ENCODE peak calls at places on chromosomes 1 and 21, in four cellular contexts. K, N, Q and X are unnamed samples.

GRCh38 chr1:89757532-89757931 is 63.3 kb upstream of the LRRC8D start:
- DNase-seq in Q (no peak), K (no peak), N (no peak), X (no peak)

GRCh38 chr1:226671268-226671667 is 67.8 kb downstream of the ITPKB start:
- DNase-seq in N (peak; percentile 52), K (no peak), Q (no peak), X (no peak)

GRCh38 chr1:183575606-183576005 is 14.7 kb downstream of the NCF2 start:
- DNase-seq in K (no peak), N (no peak), Q (no peak), X (no peak)

GRCh38 chr1:68120136-68120791 is 69.8 kb upstream of the DIRAS3 start:
- DNase-seq in N (peak; percentile 89), Q (peak; percentile 79), K (peak; percentile 69), X (peak; percentile 83)

GRCh38 chr1:190474587-190475305 is 2.9 kb downstream of the BRINP3 start:
- DNase-seq in K (no peak), N (no peak), Q (peak; percentile 39), X (peak; percentile 54)

GRCh38 chr1:111620412-111620971 is 903 bp downstream of the RAP1A start:
- DNase-seq in K (no peak), Q (no peak), N (peak; percentile 18), X (peak; percentile 45)

GRCh38 chr1:87024936-87025537 is 110.6 kb downstream of the HS2ST1 start:
- DNase-seq in K (peak; percentile 15), N (peak; percentile 62), Q (peak; percentile 40), X (peak; percentile 69)

GRCh38 chr1:175221548-175222175 is 29.1 kb upstream of the KIAA0040 start:
- DNase-seq in Q (peak; percentile 74), K (no peak), N (peak; percentile 29), X (peak; percentile 85)

GRCh38 chr21:45074818-45075605 is 632 bp downstream of the ADARB1 start:
- DNase-seq in Q (peak; percentile 37), N (peak; percentile 55), K (no peak), X (peak; percentile 69)

DNA sequence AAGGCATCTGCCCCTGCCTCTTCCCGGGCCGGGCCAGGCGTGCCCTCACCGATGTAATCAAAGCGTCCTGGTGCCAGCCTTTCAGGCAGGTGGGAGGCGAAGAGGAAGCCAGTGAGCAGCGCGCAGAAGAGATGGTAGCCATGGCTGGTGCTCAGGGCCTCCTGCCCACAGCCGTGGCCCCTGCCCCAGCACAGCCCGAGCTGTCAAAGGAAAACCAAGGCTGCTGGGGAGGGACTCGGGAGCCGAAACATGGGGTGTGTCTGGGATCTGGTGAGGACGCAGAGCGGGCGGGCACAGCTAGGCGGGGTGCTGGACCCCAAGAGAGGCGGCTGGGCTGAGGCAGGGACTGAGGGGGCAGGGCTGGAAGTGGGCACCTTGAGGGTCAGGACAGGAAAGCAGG is 2.7 kb downstream of the BGLAP start:
- DNase-seq in Q (no peak), K (no peak), N (no peak), X (no peak)
- H3K4me1 ChIP-seq in Q (no peaks in the 10 kb centered on the region), K (peaks cover 14% of the 10 kb centered on the region), N (peaks cover 15% of the 10 kb centered on the region), X (peaks cover 33% of the 10 kb centered on the region)

GRCh38 chr1:11144563-11145256 is 44.4 kb upstream of the ANGPTL7 start:
- DNase-seq in K (no peak), Q (no peak), N (no peak), X (no peak)

GRCh38 chr1:11142618-11143391 is 43.1 kb upstream of the EXOSC10 start:
- DNase-seq in Q (no peak), N (no peak), K (no peak), X (no peak)

GRCh38 chr1:11143401-11143800 is 43.7 kb upstream of the EXOSC10 start:
- DNase-seq in Q (no peak), N (no peak), K (no peak), X (no peak)

GRCh38 chr1:11145741-11146140 is 43.4 kb upstream of the ANGPTL7 start:
- DNase-seq in Q (no peak), K (no peak), N (no peak), X (no peak)

DNA sequence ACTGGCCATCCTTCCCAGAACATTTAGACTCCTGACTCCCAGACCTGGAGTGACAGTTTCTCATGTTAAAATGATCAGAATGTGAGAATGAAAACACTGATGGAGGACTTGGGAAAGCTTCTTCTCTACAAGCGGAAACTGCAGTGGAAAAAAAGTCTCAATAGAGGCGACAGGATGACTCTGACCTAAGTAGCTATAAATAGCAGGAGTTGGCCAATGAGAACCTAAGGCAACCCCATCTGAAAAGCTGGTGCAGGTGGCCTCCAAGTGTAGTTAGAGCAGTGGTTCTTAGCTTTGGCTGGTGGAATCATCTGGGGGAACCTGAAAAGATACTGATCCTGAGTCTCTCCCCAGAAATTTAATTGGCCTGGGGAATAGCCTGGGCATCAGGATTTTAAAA is 44.2 kb upstream of the EXOSC10 start:
- DNase-seq in Q (no peak), K (no peak), N (no peak), X (no peak)
- TF ChIP-seq EZH2phosphoT487 in Q (no peak), K (no peak), N (no peak), X (no peak)

GRCh38 chr1:56301791-56302190 is 277.6 kb downstream of the PLPP3 start:
- DNase-seq in K (no peak), N (peak; percentile 85), Q (no peak), X (no peak)
- H3K4me1 ChIP-seq in K (no peaks in the 10 kb centered on the region), N (peaks cover 28% of the 10 kb centered on the region), Q (peaks cover 38% of the 10 kb centered on the region), X (no peaks in the 10 kb centered on the region)

GRCh38 chr1:156796340-156797097 is 20.1 kb downstream of the SH2D2A start:
- DNase-seq in N (no peak), K (no peak), Q (no peak), X (no peak)

GRCh38 chr1:156795374-156795733 is 21.3 kb downstream of the SH2D2A start:
- DNase-seq in Q (no peak), N (no peak), K (no peak), X (no peak)

GRCh38 chr1:156795787-156796186 is 20.9 kb downstream of the SH2D2A start:
- DNase-seq in N (no peak), Q (no peak), K (no peak), X (no peak)

GRCh38 chr1:156797212-156797871 is 19.3 kb downstream of the SH2D2A start:
- DNase-seq in Q (peak; percentile 69), N (peak; percentile 85), K (peak; percentile 33), X (peak; percentile 86)

DNA sequence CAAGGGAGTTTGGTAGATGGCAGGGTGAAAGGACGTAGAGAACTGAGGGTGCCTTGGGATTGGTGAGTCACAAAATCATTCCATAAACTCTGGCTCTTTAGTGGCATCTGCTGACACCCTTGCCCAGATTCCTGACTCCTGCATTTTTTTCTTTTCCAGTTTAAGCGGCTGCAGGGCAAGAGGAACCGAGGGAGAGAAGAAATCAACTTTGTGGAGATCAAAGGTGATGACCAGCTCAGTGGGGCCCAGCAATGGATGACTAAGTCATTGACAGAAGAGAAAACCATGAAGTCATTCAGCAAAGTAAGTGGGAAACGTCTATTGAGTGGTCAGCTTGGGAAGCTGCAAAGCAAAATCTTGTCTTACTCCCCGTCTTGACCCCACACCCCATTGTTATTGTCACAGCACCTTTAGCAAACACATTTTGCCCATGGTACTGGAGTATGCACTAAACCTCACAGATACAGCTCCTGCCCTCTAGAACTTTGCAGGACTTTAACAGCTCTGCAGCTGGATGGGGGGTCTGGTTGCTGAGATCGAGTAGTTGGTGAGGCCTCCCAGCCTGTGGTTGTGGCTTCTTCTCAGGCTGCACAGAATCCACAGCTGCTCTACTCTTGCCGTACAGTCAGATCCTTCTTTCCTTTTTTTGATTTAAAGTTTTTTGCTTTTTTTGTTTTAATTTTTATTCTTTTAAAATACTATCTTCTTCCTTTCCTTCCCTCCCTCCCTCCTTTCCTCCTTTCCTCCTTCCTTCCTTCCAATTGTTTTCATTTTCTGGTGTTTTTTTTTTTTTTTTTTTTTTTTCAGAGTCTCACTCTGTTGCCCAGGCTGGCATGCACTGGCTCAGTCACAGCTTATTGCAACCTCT is 21.9 kb downstream of the SH2D2A start:
- DNase-seq in K (no peak), N (no peak), Q (no peak), X (no peak)
- TF ChIP-seq EZH2phosphoT487 in K (no peak), N (no peak), Q (no peak), X (no peak)

GRCh38 chr1:3722846-3723245 is 29.4 kb upstream of the CCDC27 start:
- DNase-seq in K (no peak), Q (no peak), N (no peak), X (no peak)
- H3K4me1 ChIP-seq in K (no peaks in the 10 kb centered on the region), Q (no peaks in the 10 kb centered on the region), N (no peaks in the 10 kb centered on the region), X (no peaks in the 10 kb centered on the region)

GRCh38 chr1:5830771-5831599 is 161.2 kb downstream of the NPHP4 start:
- DNase-seq in N (no peak), Q (no peak), K (no peak), X (peak; percentile 84)
- TF ChIP-seq EZH2phosphoT487 in N (no peak), Q (no peak), K (no peak), X (no peak)

GRCh38 chr1:65429078-65429477 is 8.6 kb downstream of the LEPR start:
- DNase-seq in Q (no peak), K (no peak), N (no peak), X (no peak)
- H3K4me1 ChIP-seq in Q (no peaks in the 10 kb centered on the region), K (peaks cover 16% of the 10 kb centered on the region), N (peaks cover 44% of the 10 kb centered on the region), X (peaks cover 41% of the 10 kb centered on the region)

GRCh38 chr1:214569357-214570004 is 18.1 kb upstream of the PTPN14 start:
- DNase-seq in K (no peak), N (peak; percentile 85), Q (no peak), X (no peak)

GRCh38 chr1:214567481-214567980 is 16.1 kb upstream of the PTPN14 start:
- DNase-seq in Q (no peak), K (no peak), N (no peak), X (no peak)

GRCh38 chr1:214570442-214570841 is 19.0 kb upstream of the PTPN14 start:
- DNase-seq in K (no peak), N (peak; percentile 88), Q (no peak), X (no peak)

GRCh38 chr1:214566158-214567104 is 15.0 kb upstream of the PTPN14 start:
- DNase-seq in N (peak; percentile 96), Q (no peak), K (no peak), X (no peak)

DNA sequence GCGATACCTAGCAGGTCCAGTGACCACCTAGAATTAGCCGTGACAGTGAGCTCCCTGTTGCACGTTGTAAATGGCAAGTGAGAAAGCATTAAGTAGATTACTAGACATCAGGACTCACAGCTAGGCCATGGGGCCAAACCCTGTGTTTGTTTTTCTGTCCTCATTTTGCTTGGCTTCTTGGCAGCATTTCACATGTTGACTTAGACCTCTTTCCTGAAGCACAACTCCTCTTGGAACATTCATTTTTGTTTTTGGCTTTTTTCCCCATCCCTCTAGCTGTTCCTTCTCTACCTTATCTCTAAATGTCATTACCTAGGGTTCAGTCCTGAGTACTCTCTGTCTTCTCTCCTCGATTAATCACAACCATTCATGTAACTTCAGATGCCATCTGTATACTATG is 16.9 kb upstream of the PTPN14 start:
- DNase-seq in N (peak; percentile 85), K (no peak), Q (no peak), X (no peak)
- TF ChIP-seq EZH2phosphoT487 in N (no peak), K (no peak), Q (no peak), X (no peak)

DNA sequence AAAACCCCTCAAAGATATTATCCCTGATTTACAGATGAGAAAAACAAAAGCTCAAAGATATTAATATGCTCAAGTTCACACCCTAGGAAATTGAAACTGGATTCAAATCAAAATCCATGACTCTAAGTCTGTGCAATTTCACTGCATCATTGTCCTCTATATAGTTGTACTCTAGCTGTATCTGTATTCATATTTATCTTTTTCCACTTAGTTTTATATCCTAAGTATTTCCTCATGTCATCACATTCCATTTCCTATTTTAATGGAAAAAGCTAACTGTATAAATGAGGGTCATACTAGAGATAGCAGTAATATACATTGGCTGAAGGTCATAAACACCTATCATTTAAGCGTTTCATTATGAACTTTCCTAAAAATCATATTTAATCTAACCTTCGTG is 42.2 kb upstream of the RALGPS2 start:
- DNase-seq in Q (no peak), N (no peak), K (no peak), X (no peak)
- H3K4me1 ChIP-seq in Q (peaks cover 7% of the 10 kb centered on the region), N (peaks cover 47% of the 10 kb centered on the region), K (peaks cover 32% of the 10 kb centered on the region), X (no peaks in the 10 kb centered on the region)